ENCODE peak calls at places on chromosome 10, in six cellular contexts. N is stomach, I is NB4, Z is heart left ventricle, R is H1, E is K562. J is an unnamed sample.

GRCh38 chr10:4588824-4589223 is 237.2 kb upstream of the AKR1E2 start:
- DNase-seq in I (no peak), N (no peak), E (no peak), R (no peak), Z (no peak), J (no peak)

GRCh38 chr10:115129752-115130151 is 36.6 kb downstream of the ATRNL1 start:
- DNase-seq in E (peak), N (no peak), R (no peak), Z (no peak), I (peak), J (no peak)

GRCh38 chr10:80702143-80702542 is 164.4 kb downstream of the SH2D4B start:
- DNase-seq in R (no peak), Z (peak), I (peak), E (no peak), N (no peak), J (no peak)

GRCh38 chr10:71144824-71145223 is 67.5 kb upstream of the UNC5B start:
- DNase-seq in R (no peak), Z (no peak), I (no peak), E (no peak), N (no peak), J (no peak)

GRCh38 chr10:120945801-120946302 is 94.7 kb downstream of the WDR11 start:
- DNase-seq in R (no peak), I (no peak), N (peak), Z (peak), E (no peak), J (peak)

GRCh38 chr10:63547628-63548356 is 26.6 kb downstream of the REEP3 start:
- DNase-seq in E (no peak), I (no peak), N (no peak), Z (no peak), R (no peak), J (no peak)

GRCh38 chr10:132862485-132863420 is 76.8 kb upstream of the NKX6-2 start:
- DNase-seq in R (no peak), N (peak), E (no peak), Z (peak), I (peak), J (peak)

GRCh38 chr10:62018141-62018911 is 116.8 kb downstream of the ARID5B start:
- DNase-seq in Z (no peak), N (peak), I (no peak), E (no peak), R (no peak), J (no peak)

GRCh38 chr10:132248455-132249231 is 59.1 kb downstream of the STK32C start:
- DNase-seq in E (peak), Z (peak), R (no peak), I (no peak), N (peak), J (no peak)

GRCh38 chr10:71927669-71928592 is 36.3 kb upstream of the CHST3 start:
- DNase-seq in E (no peak), R (no peak), Z (no peak), I (no peak), N (no peak), J (no peak)

GRCh38 chr10:74223755-74224530 is 72.9 kb downstream of the ADK start:
- DNase-seq in E (no peak), N (no peak), I (no peak), Z (no peak), R (no peak), J (no peak)

GRCh38 chr10:12509016-12509793 is 159.9 kb downstream of the CAMK1D start:
- DNase-seq in N (peak), R (no peak), Z (no peak), E (no peak), I (no peak), J (peak)

GRCh38 chr10:112959207-112959838 is 9.3 kb downstream of the TCF7L2 start:
- DNase-seq in Z (no peak), E (no peak), N (no peak), R (no peak), I (no peak), J (no peak)

GRCh38 chr10:71880425-71881306 is 29.6 kb upstream of the PSAP start:
- DNase-seq in R (no peak), E (no peak), N (no peak), Z (peak), I (no peak), J (peak)

GRCh38 chr10:102065561-102066420 is 642 bp downstream of the HPS6 start:
- DNase-seq in Z (peak), N (peak), I (peak), R (no peak), E (peak), J (no peak)

GRCh38 chr10:93062499-93063216 is 2.1 kb downstream of the CYP26C1 start:
- DNase-seq in E (no peak), I (no peak), N (no peak), R (no peak), Z (no peak), J (no peak)

GRCh38 chr10:32459072-32459703 is 13.2 kb downstream of the CCDC7 start:
- DNase-seq in Z (no peak), R (no peak), I (no peak), E (no peak), N (no peak), J (no peak)

GRCh38 chr10:102504179-102504975 is 605 bp downstream of the SUFU start:
- DNase-seq in N (peak), E (peak), Z (peak), R (peak), I (peak), J (peak)

GRCh38 chr10:93680414-93681047 is 21.9 kb downstream of the FRA10AC1 start:
- DNase-seq in Z (no peak), I (peak), E (peak), N (no peak), R (no peak), J (no peak)

GRCh38 chr10:3193751-3194150 is 21.2 kb upstream of the PITRM1 start:
- DNase-seq in E (no peak), I (no peak), R (no peak), N (no peak), Z (no peak), J (peak)

GRCh38 chr10:17412323-17412722 is 42.1 kb downstream of the ST8SIA6 start:
- DNase-seq in I (no peak), E (peak), N (no peak), R (no peak), Z (no peak), J (no peak)

GRCh38 chr10:31623466-31623865 is 304.4 kb downstream of the ZEB1 start:
- DNase-seq in R (no peak), Z (peak), I (no peak), E (no peak), N (no peak), J (no peak)

GRCh38 chr10:67804395-67804678 is 33.7 kb downstream of the DNAJC12 start:
- DNase-seq in N (no peak), Z (no peak), E (no peak), R (no peak), I (no peak), J (no peak)

GRCh38 chr10:58438340-58438739 is 53.1 kb downstream of the TFAM start:
- DNase-seq in E (no peak), Z (no peak), I (no peak), N (no peak), R (no peak), J (no peak)

GRCh38 chr10:132889091-132889490 is 53.3 kb downstream of the CFAP46 start:
- DNase-seq in I (no peak), Z (no peak), R (no peak), N (no peak), E (no peak), J (peak)

GRCh38 chr10:71802235-71802634 is 28.9 kb upstream of the VSIR start:
- DNase-seq in I (no peak), E (no peak), R (no peak), N (no peak), Z (no peak), J (no peak)

DNA sequence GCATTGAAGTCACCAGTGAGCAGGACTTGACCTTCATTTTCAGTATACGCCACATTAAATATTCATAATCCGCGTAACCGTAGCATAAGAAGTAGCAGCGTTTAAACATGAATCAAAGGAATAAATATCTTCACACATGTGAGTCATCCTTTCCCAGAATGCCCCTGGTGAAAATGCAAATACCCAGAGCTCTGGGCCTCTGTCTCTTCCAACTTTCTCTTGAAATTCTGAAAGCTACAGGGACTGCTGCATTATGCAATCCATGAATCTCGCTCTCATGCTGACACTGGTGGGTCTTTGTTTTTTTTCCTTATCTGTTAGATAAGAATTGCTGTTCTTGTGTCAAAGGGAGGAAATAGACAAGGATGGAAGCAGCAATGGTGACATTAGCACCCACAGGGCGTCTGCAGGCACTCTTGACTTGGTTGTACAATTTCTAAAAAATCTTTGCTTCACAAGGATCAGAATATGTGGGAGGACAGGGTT is 390.5 kb downstream of the KCNMA1 start:
- DNase-seq in I (peak), R (no peak), N (no peak), Z (no peak), E (no peak), J (no peak)
- H3K4me3 ChIP-seq in I (peak), R (no peak), N (no peak), Z (no peak), E (no peak), J (no peak)

DNA sequence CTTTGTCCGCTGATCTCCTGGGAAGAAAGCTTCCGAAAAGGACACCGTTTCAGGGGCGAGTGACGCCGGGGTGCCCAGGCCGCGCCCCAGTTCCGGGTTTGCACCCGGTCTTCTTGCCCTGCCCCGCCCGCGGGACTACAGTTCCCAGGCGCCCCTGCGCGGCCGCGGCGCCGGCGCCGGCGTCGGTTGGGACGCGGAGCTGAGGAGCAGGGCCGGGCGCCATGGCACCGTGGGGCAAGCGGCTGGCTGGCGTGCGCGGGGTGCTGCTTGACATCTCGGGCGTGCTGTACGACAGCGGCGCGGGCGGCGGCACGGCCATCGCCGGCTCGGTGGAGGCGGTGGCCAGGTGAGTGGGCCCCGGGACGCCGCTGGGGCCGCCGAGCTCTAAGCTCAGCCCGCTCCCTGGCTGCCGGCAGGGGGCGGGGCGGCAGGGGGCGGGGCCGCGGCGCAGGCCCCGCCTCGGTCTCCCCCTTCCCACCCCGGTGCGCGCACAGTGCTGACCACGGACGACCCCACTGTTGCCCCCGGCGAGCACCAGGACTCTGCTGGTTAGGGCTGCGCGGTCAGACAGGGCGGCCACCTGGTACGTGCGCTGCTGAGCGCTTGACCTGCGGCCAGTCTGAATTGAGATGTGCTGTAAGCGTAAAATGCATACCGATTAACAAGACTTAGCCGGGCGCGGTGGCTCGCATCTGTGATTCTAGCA is at the start of gene LHPP:
- DNase-seq in I (peak), Z (peak), N (peak), R (no peak), E (peak), J (peak)
- TF ChIP-seq POLR2A in I (peak), Z (no peak), N (no peak), R (peak), E (peak), J (no peak)

GRCh38 chr10:69045441-69046300 is 42.2 kb upstream of the SRGN start:
- DNase-seq in I (peak), Z (no peak), R (no peak), E (no peak), N (no peak), J (no peak)
- H3K4me3 ChIP-seq in I (no peak), Z (no peak), R (no peak), E (no peak), N (no peak), J (no peak)

GRCh38 chr10:69911571-69912528 is 110.1 kb downstream of the COL13A1 start:
- DNase-seq in E (no peak), I (no peak), N (peak), Z (no peak), R (no peak), J (no peak)

GRCh38 chr10:69912584-69912983 is 110.9 kb downstream of the COL13A1 start:
- DNase-seq in Z (no peak), N (peak), I (no peak), E (no peak), R (no peak), J (no peak)

GRCh38 chr10:69916133-69916532 is 114.4 kb downstream of the COL13A1 start:
- DNase-seq in E (no peak), I (no peak), R (no peak), N (no peak), Z (no peak), J (no peak)

GRCh38 chr10:69913586-69913985 is 111.9 kb downstream of the COL13A1 start:
- DNase-seq in I (peak), Z (no peak), R (no peak), E (peak), N (no peak), J (no peak)

DNA sequence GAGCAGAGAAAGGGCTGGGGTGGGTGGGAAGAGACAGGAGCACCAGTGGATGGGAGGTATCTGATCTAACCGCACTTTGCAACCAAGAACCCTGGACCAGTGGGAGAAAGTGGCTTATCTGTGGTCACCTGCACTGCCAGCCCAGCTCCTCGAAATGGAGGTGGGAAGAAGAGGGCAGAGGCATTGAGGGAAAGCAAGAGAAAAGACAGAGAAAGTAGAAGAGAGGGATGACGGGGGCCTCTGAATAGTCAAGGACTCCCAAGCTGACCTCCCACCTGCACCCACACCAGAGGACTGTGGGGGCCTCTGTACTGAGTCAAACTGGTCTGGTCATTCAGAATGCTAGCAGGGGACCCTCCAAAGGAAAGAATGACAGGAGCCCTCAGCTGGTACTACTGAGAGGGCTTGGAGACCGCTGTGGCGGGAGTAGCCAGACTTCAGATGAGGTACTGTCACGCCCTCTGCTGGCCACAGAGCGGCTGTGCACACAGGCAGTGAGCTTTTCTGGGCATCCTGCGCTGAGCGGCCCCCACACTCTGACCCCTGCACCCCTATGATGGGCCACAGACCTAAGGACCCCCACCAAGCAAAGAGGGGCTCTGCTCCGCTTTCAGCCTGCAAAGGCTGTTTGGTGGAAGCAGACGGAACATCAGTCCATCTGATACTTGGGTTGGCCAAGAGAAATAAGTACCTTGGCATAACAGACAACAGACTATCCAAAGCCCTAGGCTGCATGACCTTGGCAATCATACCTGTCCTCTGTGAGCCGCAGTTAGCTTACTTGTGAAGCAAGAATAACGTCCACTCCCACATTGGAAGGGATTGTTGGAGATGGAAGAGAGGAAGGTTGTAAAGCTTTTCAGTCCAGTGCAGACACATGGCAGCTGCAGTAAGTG is 112.9 kb downstream of the COL13A1 start:
- DNase-seq in R (peak), E (peak), I (peak), Z (peak), N (peak), J (peak)
- TF ChIP-seq POLR2A in R (no peak), E (no peak), I (no peak), Z (no peak), N (no peak), J (no peak)

GRCh38 chr10:13743101-13743693 is 156.4 kb downstream of the PRPF18 start:
- DNase-seq in I (no peak), N (no peak), R (no peak), Z (peak), E (no peak), J (no peak)

GRCh38 chr10:13743963-13744362 is 157.2 kb downstream of the PRPF18 start:
- DNase-seq in E (no peak), N (no peak), Z (no peak), R (no peak), I (no peak), J (peak)

GRCh38 chr10:13740416-13740815 is 153.7 kb downstream of the PRPF18 start:
- DNase-seq in I (no peak), R (no peak), E (no peak), N (no peak), Z (no peak), J (no peak)

GRCh38 chr10:13739178-13739577 is 152.4 kb downstream of the PRPF18 start:
- DNase-seq in I (no peak), Z (no peak), R (no peak), E (no peak), N (no peak), J (no peak)

GRCh38 chr10:13741438-13741837 is 154.7 kb downstream of the PRPF18 start:
- DNase-seq in N (no peak), I (no peak), R (no peak), Z (no peak), E (no peak), J (peak)
- H3K4me3 ChIP-seq in N (no peak), I (no peak), R (no peak), Z (no peak), E (no peak), J (no peak)

GRCh38 chr10:103678104-103678526 is 177.3 kb downstream of the SH3PXD2A start:
- DNase-seq in Z (peak), N (peak), I (peak), E (no peak), R (no peak), J (peak)
- TF ChIP-seq POLR2A in Z (no peak), N (no peak), I (no peak), E (no peak), R (no peak), J (no peak)